ENCODE peak calls at places on chromosomes 1 and 21, in five cellular contexts. One of them, this sample, is unnamed.

GRCh38 chr1:163535807-163536206 is 214.1 kb downstream of the NUF2 start:
- DNase-seq in K562: peak; percentile 10
- DNase-seq in H1: no peak
- DNase-seq in IMR-90: peak; percentile 5
- DNase-seq in A549: peak; percentile 35
- DNase-seq in this sample: no peak

GRCh38 chr1:236064674-236065508 is at the start of gene NID1:
- DNase-seq in K562: no peak
- DNase-seq in IMR-90: peak; percentile 79
- DNase-seq in A549: peak; percentile 35
- DNase-seq in H1: peak; percentile 87
- DNase-seq in this sample: peak; percentile 73

GRCh38 chr1:44326066-44326701 is 28.9 kb downstream of the ERI3 start:
- DNase-seq in IMR-90: no peak
- DNase-seq in H1: no peak
- DNase-seq in A549: no peak
- DNase-seq in K562: no peak
- DNase-seq in this sample: no peak

GRCh38 chr1:32892368-32893197 is 6.3 kb downstream of the HPCA start:
- DNase-seq in H1: peak; percentile 93
- DNase-seq in IMR-90: no peak
- DNase-seq in A549: peak; percentile 44
- DNase-seq in K562: peak; percentile 78
- DNase-seq in this sample: no peak

GRCh38 chr1:109188776-109189175 is 24.9 kb upstream of the SARS1 start:
- DNase-seq in IMR-90: no peak
- DNase-seq in A549: no peak
- DNase-seq in H1: no peak
- DNase-seq in K562: no peak
- DNase-seq in this sample: no peak

GRCh38 chr1:214022229-214022791 is 34.5 kb downstream of the PROX1 start:
- DNase-seq in K562: no peak
- DNase-seq in IMR-90: no peak
- DNase-seq in A549: no peak
- DNase-seq in H1: no peak
- DNase-seq in this sample: no peak

GRCh38 chr1:159188375-159188788 is 16.3 kb upstream of the ACKR1 start:
- DNase-seq in IMR-90: peak; percentile 22
- DNase-seq in A549: peak; percentile 16
- DNase-seq in H1: peak; percentile 88
- DNase-seq in K562: no peak
- DNase-seq in this sample: no peak

GRCh38 chr1:230818411-230818810 is 49.9 kb downstream of the C1orf198 start:
- DNase-seq in A549: no peak
- DNase-seq in K562: no peak
- DNase-seq in IMR-90: no peak
- DNase-seq in H1: no peak
- DNase-seq in this sample: no peak

GRCh38 chr1:118947790-118948189 is 40.4 kb downstream of the TBX15 start:
- DNase-seq in H1: no peak
- DNase-seq in K562: no peak
- DNase-seq in IMR-90: peak; percentile 46
- DNase-seq in A549: no peak
- DNase-seq in this sample: no peak

GRCh38 chr1:150363426-150364230 is at the start of gene RPRD2:
- DNase-seq in A549: peak; percentile 100
- DNase-seq in IMR-90: peak; percentile 99
- DNase-seq in H1: peak; percentile 95
- DNase-seq in K562: peak; percentile 100
- DNase-seq in this sample: peak; percentile 99

GRCh38 chr1:158124034-158124433 is 56.7 kb upstream of the CD1D start:
- DNase-seq in IMR-90: peak; percentile 9
- DNase-seq in A549: no peak
- DNase-seq in K562: no peak
- DNase-seq in H1: no peak
- DNase-seq in this sample: no peak

GRCh38 chr1:1407101-1407956 is at the start of gene MRPL20:
- DNase-seq in A549: peak; percentile 87
- DNase-seq in K562: peak; percentile 99
- DNase-seq in H1: peak; percentile 93
- DNase-seq in IMR-90: peak; percentile 86
- DNase-seq in this sample: peak; percentile 87

GRCh38 chr1:158179301-158180041 is 1.2 kb upstream of the CD1D start:
- DNase-seq in IMR-90: no peak
- DNase-seq in K562: no peak
- DNase-seq in A549: no peak
- DNase-seq in H1: no peak
- DNase-seq in this sample: no peak

GRCh38 chr1:174996474-174996873 is 3.3 kb upstream of the CACYBP start:
- DNase-seq in H1: no peak
- DNase-seq in A549: no peak
- DNase-seq in K562: peak; percentile 55
- DNase-seq in IMR-90: peak; percentile 49
- DNase-seq in this sample: no peak

GRCh38 chr1:48200166-48200900 is 22.2 kb upstream of the SLC5A9 start:
- DNase-seq in IMR-90: no peak
- DNase-seq in H1: no peak
- DNase-seq in K562: no peak
- DNase-seq in A549: no peak
- DNase-seq in this sample: no peak

GRCh38 chr1:62417351-62417999 is 19.4 kb upstream of the USP1 start:
- DNase-seq in IMR-90: peak; percentile 52
- DNase-seq in H1: no peak
- DNase-seq in K562: no peak
- DNase-seq in A549: no peak
- DNase-seq in this sample: no peak

GRCh38 chr1:50368179-50369007 is 54.9 kb downstream of the DMRTA2 start:
- DNase-seq in A549: peak; percentile 15
- DNase-seq in H1: peak; percentile 92
- DNase-seq in IMR-90: peak; percentile 6
- DNase-seq in K562: peak; percentile 63
- DNase-seq in this sample: peak; percentile 17

GRCh38 chr1:100322436-100323211 is 29.7 kb upstream of the CDC14A start:
- DNase-seq in IMR-90: peak; percentile 31
- DNase-seq in A549: peak; percentile 54
- DNase-seq in K562: no peak
- DNase-seq in H1: no peak
- DNase-seq in this sample: peak; percentile 52

GRCh38 chr1:200780545-200781444 is 42.1 kb downstream of the CAMSAP2 start:
- DNase-seq in H1: no peak
- DNase-seq in K562: no peak
- DNase-seq in A549: no peak
- DNase-seq in IMR-90: peak; percentile 43
- DNase-seq in this sample: no peak

GRCh38 chr1:29240986-29241385 is 4.7 kb downstream of the PTPRU start:
- DNase-seq in A549: no peak
- DNase-seq in K562: no peak
- DNase-seq in H1: no peak
- DNase-seq in IMR-90: no peak
- DNase-seq in this sample: no peak

GRCh38 chr1:150281221-150281757 is 1.1 kb upstream of the CIART start:
- DNase-seq in A549: peak; percentile 73
- DNase-seq in IMR-90: peak; percentile 70
- DNase-seq in K562: peak; percentile 67
- DNase-seq in H1: peak; percentile 67
- DNase-seq in this sample: no peak

GRCh38 chr1:157691285-157691920 is 9.2 kb downstream of the FCRL3 start:
- DNase-seq in IMR-90: peak; percentile 23
- DNase-seq in H1: no peak
- DNase-seq in K562: peak; percentile 16
- DNase-seq in A549: peak; percentile 38
- DNase-seq in this sample: peak; percentile 7

GRCh38 chr1:153795934-153796785 is 21.0 kb downstream of the SLC27A3 start:
- DNase-seq in H1: no peak
- DNase-seq in A549: no peak
- DNase-seq in IMR-90: no peak
- DNase-seq in K562: no peak
- DNase-seq in this sample: no peak

GRCh38 chr1:229470406-229471043 is 36.6 kb upstream of the ACTA1 start:
- DNase-seq in H1: no peak
- DNase-seq in A549: no peak
- DNase-seq in K562: no peak
- DNase-seq in IMR-90: no peak
- DNase-seq in this sample: no peak

GRCh38 chr1:75130865-75131592 is 3.2 kb upstream of the LHX8 start:
- DNase-seq in IMR-90: no peak
- DNase-seq in K562: no peak
- DNase-seq in H1: peak; percentile 73
- DNase-seq in A549: no peak
- DNase-seq in this sample: no peak

GRCh38 chr1:48603222-48603621 is 131.2 kb upstream of the SPATA6 start:
- DNase-seq in H1: no peak
- DNase-seq in IMR-90: no peak
- DNase-seq in A549: no peak
- DNase-seq in K562: no peak
- DNase-seq in this sample: no peak

GRCh38 chr1:228363686-228364067 is 43.0 kb downstream of the TRIM11 start:
- DNase-seq in H1: no peak
- DNase-seq in K562: no peak
- DNase-seq in IMR-90: no peak
- DNase-seq in A549: no peak
- DNase-seq in this sample: no peak

GRCh38 chr1:179865377-179865776 is 12.2 kb downstream of the TOR1AIP2 start:
- DNase-seq in K562: no peak
- DNase-seq in IMR-90: no peak
- DNase-seq in A549: no peak
- DNase-seq in H1: no peak
- DNase-seq in this sample: no peak

GRCh38 chr1:22673486-22674409 is 20.7 kb downstream of the C1QB start:
- DNase-seq in A549: peak; percentile 52
- DNase-seq in K562: peak; percentile 65
- DNase-seq in IMR-90: peak; percentile 74
- DNase-seq in H1: peak; percentile 84
- DNase-seq in this sample: peak; percentile 12

GRCh38 chr1:21468597-21468996 is 28.7 kb downstream of the NBPF3 start:
- DNase-seq in IMR-90: peak; percentile 37
- DNase-seq in K562: peak; percentile 79
- DNase-seq in A549: peak; percentile 33
- DNase-seq in H1: peak; percentile 80
- DNase-seq in this sample: no peak

GRCh38 chr1:224459051-224459450 is 24.5 kb upstream of the WDR26 start:
- DNase-seq in H1: no peak
- DNase-seq in K562: peak; percentile 47
- DNase-seq in A549: no peak
- DNase-seq in IMR-90: no peak
- DNase-seq in this sample: no peak

GRCh38 chr21:42098957-42099547 is 27.9 kb downstream of the UMODL1 start:
- DNase-seq in A549: no peak
- DNase-seq in IMR-90: no peak
- DNase-seq in H1: no peak
- DNase-seq in K562: no peak
- DNase-seq in this sample: no peak

GRCh38 chr21:42096593-42096992 is 25.5 kb downstream of the UMODL1 start:
- DNase-seq in H1: no peak
- DNase-seq in A549: no peak
- DNase-seq in IMR-90: no peak
- DNase-seq in K562: no peak
- DNase-seq in this sample: no peak

GRCh38 chr21:42097274-42097673 is 26.2 kb downstream of the UMODL1 start:
- DNase-seq in H1: no peak
- DNase-seq in A549: no peak
- DNase-seq in IMR-90: peak; percentile 16
- DNase-seq in K562: no peak
- DNase-seq in this sample: no peak

GRCh38 chr21:42095581-42095980 is 24.5 kb downstream of the UMODL1 start:
- DNase-seq in A549: no peak
- DNase-seq in IMR-90: no peak
- DNase-seq in K562: no peak
- DNase-seq in H1: no peak
- DNase-seq in this sample: no peak

DNA sequence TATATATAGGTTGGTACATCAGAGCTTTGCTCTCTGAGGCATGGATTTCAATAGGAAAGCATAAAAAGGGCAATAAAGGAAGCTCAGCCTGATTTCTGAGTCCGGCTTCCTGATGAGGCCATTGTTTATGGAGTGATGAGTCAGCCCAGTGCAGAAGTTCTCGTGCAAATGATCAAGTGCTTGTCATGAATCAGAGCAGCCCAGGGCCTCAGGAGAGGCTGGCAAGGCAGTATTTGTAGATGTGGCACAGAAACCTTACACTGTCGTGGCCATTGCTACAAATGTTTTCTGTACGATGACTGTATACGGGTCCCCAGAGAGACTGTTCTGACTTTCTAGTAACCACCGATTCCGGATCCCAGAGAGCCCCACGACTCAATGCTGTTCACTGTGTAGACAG is 26.7 kb downstream of the UMODL1 start:
- DNase-seq in H1: no peak
- DNase-seq in A549: peak; percentile 84
- DNase-seq in IMR-90: peak; percentile 99
- DNase-seq in K562: peak; percentile 16
- DNase-seq in this sample: peak; percentile 55
- TF ChIP-seq MAFK in H1: no peak
- TF ChIP-seq MAFK in A549: peak; percentile 67
- TF ChIP-seq MAFK in IMR-90: peak; percentile 59
- TF ChIP-seq MAFK in K562: no peak
- TF ChIP-seq MAFK in this sample: peak; percentile 33

GRCh38 chr1:15681346-15682290 is 2.5 kb upstream of the PLEKHM2 start:
- DNase-seq in H1: no peak
- DNase-seq in A549: no peak
- DNase-seq in IMR-90: no peak
- DNase-seq in K562: peak; percentile 62
- DNase-seq in this sample: no peak
- TF ChIP-seq MAFK in H1: no peak
- TF ChIP-seq MAFK in A549: no peak
- TF ChIP-seq MAFK in IMR-90: no peak
- TF ChIP-seq MAFK in K562: no peak
- TF ChIP-seq MAFK in this sample: no peak

GRCh38 chr1:202798260-202798659 is 10.0 kb downstream of the KDM5B start:
- DNase-seq in A549: no peak
- DNase-seq in K562: no peak
- DNase-seq in H1: no peak
- DNase-seq in IMR-90: no peak
- DNase-seq in this sample: no peak
- TF ChIP-seq MAFK in A549: no peak
- TF ChIP-seq MAFK in K562: no peak
- TF ChIP-seq MAFK in H1: no peak
- TF ChIP-seq MAFK in IMR-90: no peak
- TF ChIP-seq MAFK in this sample: no peak

GRCh38 chr1:212635141-212635601 is 26.6 kb downstream of the ATF3 start:
- DNase-seq in H1: no peak
- DNase-seq in A549: no peak
- DNase-seq in IMR-90: peak; percentile 74
- DNase-seq in K562: no peak
- DNase-seq in this sample: no peak
- TF ChIP-seq MAFK in H1: no peak
- TF ChIP-seq MAFK in A549: no peak
- TF ChIP-seq MAFK in IMR-90: no peak
- TF ChIP-seq MAFK in K562: no peak
- TF ChIP-seq MAFK in this sample: no peak

GRCh38 chr1:152112101-152112884 is 3.0 kb downstream of the TCHH start:
- DNase-seq in K562: no peak
- DNase-seq in H1: peak; percentile 49
- DNase-seq in IMR-90: peak; percentile 7
- DNase-seq in A549: peak; percentile 36
- DNase-seq in this sample: no peak
- TF ChIP-seq MAFK in K562: no peak
- TF ChIP-seq MAFK in H1: no peak
- TF ChIP-seq MAFK in IMR-90: no peak
- TF ChIP-seq MAFK in A549: no peak
- TF ChIP-seq MAFK in this sample: no peak

GRCh38 chr1:68210829-68211228 is 21.5 kb downstream of the WLS start:
- DNase-seq in IMR-90: no peak
- DNase-seq in H1: no peak
- DNase-seq in K562: no peak
- DNase-seq in A549: no peak
- DNase-seq in this sample: no peak
- TF ChIP-seq MAFK in IMR-90: no peak
- TF ChIP-seq MAFK in H1: no peak
- TF ChIP-seq MAFK in K562: no peak
- TF ChIP-seq MAFK in A549: no peak
- TF ChIP-seq MAFK in this sample: no peak